ENCODE peak calls at places on chromosomes 5 and 9, in nine cellular contexts. One of them, this sample, is unnamed. For H3K4me1, the result is how much of the 10 kb centered on the place peaks cover.

GRCh38 chr5:84032404-84032803 is 311.7 kb upstream of the HAPLN1 start:
- DNase-seq in neuronal stem cell: no peak
- DNase-seq in CD4-positive, alpha-beta memory T cell: no peak
- DNase-seq in left ventricle myocardium inferior: no peak
- DNase-seq in esophagus squamous epithelium: no peak
- DNase-seq in tibial nerve: no peak
- DNase-seq in upper lobe of left lung: no peak
- DNase-seq in CD8-positive, alpha-beta memory T cell: no peak
- DNase-seq in HCT116: no peak
- DNase-seq in this sample: no peak

GRCh38 chr5:57863661-57864060 is 381.1 kb upstream of the ACTBL2 start:
- DNase-seq in CD8-positive, alpha-beta memory T cell: no peak
- DNase-seq in esophagus squamous epithelium: no peak
- DNase-seq in HCT116: no peak
- DNase-seq in CD4-positive, alpha-beta memory T cell: no peak
- DNase-seq in upper lobe of left lung: no peak
- DNase-seq in neuronal stem cell: no peak
- DNase-seq in tibial nerve: no peak
- DNase-seq in left ventricle myocardium inferior: no peak
- DNase-seq in this sample: no peak

GRCh38 chr5:136137497-136138220 is 5.0 kb downstream of the SMAD5 start:
- DNase-seq in CD8-positive, alpha-beta memory T cell: no peak
- DNase-seq in tibial nerve: no peak
- DNase-seq in neuronal stem cell: no peak
- DNase-seq in HCT116: no peak
- DNase-seq in esophagus squamous epithelium: no peak
- DNase-seq in left ventricle myocardium inferior: no peak
- DNase-seq in upper lobe of left lung: no peak
- DNase-seq in CD4-positive, alpha-beta memory T cell: no peak
- DNase-seq in this sample: no peak

GRCh38 chr9:121859646-121860045 is 208.2 kb downstream of the DAB2IP start:
- DNase-seq in esophagus squamous epithelium: no peak
- DNase-seq in CD8-positive, alpha-beta memory T cell: no peak
- DNase-seq in left ventricle myocardium inferior: no peak
- DNase-seq in CD4-positive, alpha-beta memory T cell: no peak
- DNase-seq in neuronal stem cell: no peak
- DNase-seq in tibial nerve: no peak
- DNase-seq in HCT116: no peak
- DNase-seq in upper lobe of left lung: no peak
- DNase-seq in this sample: no peak

GRCh38 chr9:87324613-87325194 is 173.0 kb upstream of the DAPK1 start:
- DNase-seq in esophagus squamous epithelium: no peak
- DNase-seq in upper lobe of left lung: no peak
- DNase-seq in left ventricle myocardium inferior: no peak
- DNase-seq in HCT116: peak
- DNase-seq in tibial nerve: peak
- DNase-seq in neuronal stem cell: peak
- DNase-seq in CD8-positive, alpha-beta memory T cell: peak
- DNase-seq in CD4-positive, alpha-beta memory T cell: peak
- DNase-seq in this sample: no peak

GRCh38 chr9:136741885-136742568 is 713 bp downstream of the LCN10 start:
- DNase-seq in upper lobe of left lung: peak
- DNase-seq in CD4-positive, alpha-beta memory T cell: no peak
- DNase-seq in esophagus squamous epithelium: no peak
- DNase-seq in CD8-positive, alpha-beta memory T cell: no peak
- DNase-seq in tibial nerve: no peak
- DNase-seq in neuronal stem cell: no peak
- DNase-seq in HCT116: no peak
- DNase-seq in left ventricle myocardium inferior: no peak
- DNase-seq in this sample: no peak

GRCh38 chr9:91786132-91786896 is 163.7 kb downstream of the ROR2 start:
- DNase-seq in CD8-positive, alpha-beta memory T cell: no peak
- DNase-seq in upper lobe of left lung: no peak
- DNase-seq in tibial nerve: no peak
- DNase-seq in left ventricle myocardium inferior: no peak
- DNase-seq in neuronal stem cell: no peak
- DNase-seq in CD4-positive, alpha-beta memory T cell: no peak
- DNase-seq in esophagus squamous epithelium: no peak
- DNase-seq in HCT116: no peak
- DNase-seq in this sample: no peak

GRCh38 chr5:170362102-170362501 is 27.1 kb downstream of the KCNMB1 start:
- DNase-seq in CD4-positive, alpha-beta memory T cell: no peak
- DNase-seq in left ventricle myocardium inferior: peak
- DNase-seq in upper lobe of left lung: no peak
- DNase-seq in esophagus squamous epithelium: no peak
- DNase-seq in CD8-positive, alpha-beta memory T cell: no peak
- DNase-seq in tibial nerve: no peak
- DNase-seq in neuronal stem cell: no peak
- DNase-seq in HCT116: no peak
- DNase-seq in this sample: no peak

GRCh38 chr5:99019812-99020697 is 91.2 kb upstream of the CHD1 start:
- DNase-seq in CD4-positive, alpha-beta memory T cell: no peak
- DNase-seq in left ventricle myocardium inferior: no peak
- DNase-seq in CD8-positive, alpha-beta memory T cell: no peak
- DNase-seq in esophagus squamous epithelium: no peak
- DNase-seq in neuronal stem cell: no peak
- DNase-seq in HCT116: peak
- DNase-seq in tibial nerve: no peak
- DNase-seq in upper lobe of left lung: no peak
- DNase-seq in this sample: no peak

GRCh38 chr5:168438349-168438748 is 47.9 kb upstream of the RARS1 start:
- DNase-seq in upper lobe of left lung: no peak
- DNase-seq in HCT116: no peak
- DNase-seq in esophagus squamous epithelium: no peak
- DNase-seq in CD8-positive, alpha-beta memory T cell: no peak
- DNase-seq in tibial nerve: no peak
- DNase-seq in CD4-positive, alpha-beta memory T cell: no peak
- DNase-seq in neuronal stem cell: no peak
- DNase-seq in left ventricle myocardium inferior: no peak
- DNase-seq in this sample: no peak

GRCh38 chr5:134246771-134247329 is 21.0 kb upstream of the PPP2CA start:
- DNase-seq in CD8-positive, alpha-beta memory T cell: no peak
- DNase-seq in neuronal stem cell: no peak
- DNase-seq in left ventricle myocardium inferior: peak
- DNase-seq in esophagus squamous epithelium: no peak
- DNase-seq in upper lobe of left lung: no peak
- DNase-seq in CD4-positive, alpha-beta memory T cell: no peak
- DNase-seq in HCT116: no peak
- DNase-seq in tibial nerve: no peak
- DNase-seq in this sample: peak

GRCh38 chr9:32526042-32526706 is at the start of gene RIGI:
- DNase-seq in CD8-positive, alpha-beta memory T cell: peak
- DNase-seq in neuronal stem cell: peak
- DNase-seq in tibial nerve: peak
- DNase-seq in HCT116: peak
- DNase-seq in left ventricle myocardium inferior: peak
- DNase-seq in esophagus squamous epithelium: peak
- DNase-seq in CD4-positive, alpha-beta memory T cell: peak
- DNase-seq in upper lobe of left lung: peak
- DNase-seq in this sample: peak

GRCh38 chr5:80781356-80781755 is 126.6 kb upstream of the DHFR start:
- DNase-seq in upper lobe of left lung: no peak
- DNase-seq in HCT116: peak
- DNase-seq in CD8-positive, alpha-beta memory T cell: no peak
- DNase-seq in neuronal stem cell: no peak
- DNase-seq in CD4-positive, alpha-beta memory T cell: no peak
- DNase-seq in left ventricle myocardium inferior: no peak
- DNase-seq in tibial nerve: no peak
- DNase-seq in esophagus squamous epithelium: no peak
- DNase-seq in this sample: no peak

GRCh38 chr5:80780024-80780423 is 125.2 kb upstream of the DHFR start:
- DNase-seq in CD8-positive, alpha-beta memory T cell: no peak
- DNase-seq in HCT116: no peak
- DNase-seq in neuronal stem cell: no peak
- DNase-seq in left ventricle myocardium inferior: no peak
- DNase-seq in tibial nerve: no peak
- DNase-seq in upper lobe of left lung: no peak
- DNase-seq in CD4-positive, alpha-beta memory T cell: no peak
- DNase-seq in esophagus squamous epithelium: no peak
- DNase-seq in this sample: no peak

GRCh38 chr5:80777347-80778287 is 122.8 kb upstream of the DHFR start:
- DNase-seq in CD8-positive, alpha-beta memory T cell: peak
- DNase-seq in left ventricle myocardium inferior: no peak
- DNase-seq in neuronal stem cell: no peak
- DNase-seq in upper lobe of left lung: no peak
- DNase-seq in CD4-positive, alpha-beta memory T cell: peak
- DNase-seq in tibial nerve: no peak
- DNase-seq in HCT116: no peak
- DNase-seq in esophagus squamous epithelium: no peak
- DNase-seq in this sample: no peak

GRCh38 chr5:80782626-80783025 is 127.8 kb upstream of the DHFR start:
- DNase-seq in HCT116: no peak
- DNase-seq in left ventricle myocardium inferior: no peak
- DNase-seq in neuronal stem cell: no peak
- DNase-seq in CD8-positive, alpha-beta memory T cell: no peak
- DNase-seq in esophagus squamous epithelium: no peak
- DNase-seq in CD4-positive, alpha-beta memory T cell: no peak
- DNase-seq in upper lobe of left lung: no peak
- DNase-seq in tibial nerve: no peak
- DNase-seq in this sample: no peak

DNA sequence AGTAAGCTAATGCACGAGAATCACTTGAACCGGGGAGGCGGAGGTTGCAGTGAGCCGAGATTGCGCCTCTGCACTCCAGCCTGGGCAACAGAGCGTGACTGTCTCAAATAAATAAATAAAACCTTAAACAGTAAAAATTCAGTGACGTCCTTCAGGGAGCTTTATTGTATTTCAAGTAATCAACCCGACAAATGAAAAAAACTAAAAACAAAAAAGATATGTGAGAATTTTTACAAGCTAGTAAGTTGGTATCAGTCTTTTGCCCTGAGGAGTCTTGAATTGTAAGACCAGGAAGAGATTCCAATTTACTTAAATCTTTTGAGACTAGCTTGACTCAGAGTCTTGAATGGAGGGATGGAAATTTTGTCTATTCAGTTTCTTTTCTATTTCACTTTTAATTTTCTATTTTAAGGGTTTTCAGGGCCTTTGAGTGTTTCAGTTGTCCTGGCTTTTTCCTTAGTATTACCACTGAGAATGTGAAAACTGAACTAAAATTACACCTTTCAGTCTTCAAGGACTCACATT is 126.0 kb upstream of the DHFR start:
- DNase-seq in tibial nerve: no peak
- DNase-seq in HCT116: no peak
- DNase-seq in upper lobe of left lung: no peak
- DNase-seq in left ventricle myocardium inferior: no peak
- DNase-seq in esophagus squamous epithelium: no peak
- DNase-seq in neuronal stem cell: no peak
- DNase-seq in CD4-positive, alpha-beta memory T cell: no peak
- DNase-seq in CD8-positive, alpha-beta memory T cell: no peak
- DNase-seq in this sample: no peak
- H3K4me1 ChIP-seq in tibial nerve: under half
- H3K4me1 ChIP-seq in HCT116: under half
- H3K4me1 ChIP-seq in upper lobe of left lung: under half
- H3K4me1 ChIP-seq in left ventricle myocardium inferior: under half
- H3K4me1 ChIP-seq in esophagus squamous epithelium: under half
- H3K4me1 ChIP-seq in neuronal stem cell: under half
- H3K4me1 ChIP-seq in CD4-positive, alpha-beta memory T cell: under half
- H3K4me1 ChIP-seq in CD8-positive, alpha-beta memory T cell: under half
- H3K4me1 ChIP-seq in this sample: under half

DNA sequence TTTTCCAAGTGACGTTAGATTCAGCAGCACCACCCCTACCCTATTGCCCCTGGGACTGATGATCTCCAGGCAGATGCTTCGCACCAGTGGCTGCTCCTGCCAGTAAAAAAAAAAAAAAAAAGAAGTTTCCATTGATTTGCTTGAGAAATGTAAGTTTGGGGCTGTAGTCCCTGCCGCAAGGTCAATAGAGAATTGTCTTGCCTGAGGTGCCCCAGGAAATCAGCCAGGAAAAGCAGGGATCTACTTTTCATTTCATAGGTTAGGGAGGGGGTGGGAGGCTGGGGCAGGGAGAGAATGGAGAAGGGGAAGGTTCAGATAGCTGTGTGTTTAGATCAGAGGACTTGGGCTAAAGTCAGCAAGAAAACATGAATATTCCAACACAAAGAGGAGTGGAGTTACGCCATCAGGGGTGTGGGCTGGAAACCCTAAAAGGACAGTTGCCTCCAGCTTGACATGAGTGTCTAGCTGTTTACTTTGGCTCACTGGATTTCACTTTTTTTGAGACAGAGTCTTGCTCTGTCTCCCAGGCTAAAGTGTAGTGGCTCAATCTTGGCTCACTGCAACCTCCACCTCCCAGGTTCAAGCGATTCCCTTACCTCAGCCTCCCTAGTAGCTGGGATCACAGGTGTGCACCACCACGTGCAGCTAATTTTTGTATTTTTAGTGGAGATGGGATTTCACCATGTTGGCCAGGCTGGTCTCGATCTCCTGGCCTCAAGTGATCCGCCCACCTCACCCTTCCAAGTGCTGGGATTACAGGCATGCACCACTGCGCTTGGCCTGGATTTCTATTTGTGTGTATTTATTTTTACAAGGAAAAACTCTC is 84.1 kb upstream of the IL6ST start:
- DNase-seq in upper lobe of left lung: no peak
- DNase-seq in left ventricle myocardium inferior: peak
- DNase-seq in esophagus squamous epithelium: no peak
- DNase-seq in HCT116: no peak
- DNase-seq in CD4-positive, alpha-beta memory T cell: no peak
- DNase-seq in tibial nerve: peak
- DNase-seq in neuronal stem cell: no peak
- DNase-seq in CD8-positive, alpha-beta memory T cell: no peak
- DNase-seq in this sample: peak
- H3K27ac ChIP-seq in upper lobe of left lung: no peak
- H3K27ac ChIP-seq in left ventricle myocardium inferior: peak
- H3K27ac ChIP-seq in esophagus squamous epithelium: no peak
- H3K27ac ChIP-seq in HCT116: no peak
- H3K27ac ChIP-seq in CD4-positive, alpha-beta memory T cell: no peak
- H3K27ac ChIP-seq in tibial nerve: peak
- H3K27ac ChIP-seq in neuronal stem cell: no peak
- H3K27ac ChIP-seq in CD8-positive, alpha-beta memory T cell: no peak
- H3K27ac ChIP-seq in this sample: peak

DNA sequence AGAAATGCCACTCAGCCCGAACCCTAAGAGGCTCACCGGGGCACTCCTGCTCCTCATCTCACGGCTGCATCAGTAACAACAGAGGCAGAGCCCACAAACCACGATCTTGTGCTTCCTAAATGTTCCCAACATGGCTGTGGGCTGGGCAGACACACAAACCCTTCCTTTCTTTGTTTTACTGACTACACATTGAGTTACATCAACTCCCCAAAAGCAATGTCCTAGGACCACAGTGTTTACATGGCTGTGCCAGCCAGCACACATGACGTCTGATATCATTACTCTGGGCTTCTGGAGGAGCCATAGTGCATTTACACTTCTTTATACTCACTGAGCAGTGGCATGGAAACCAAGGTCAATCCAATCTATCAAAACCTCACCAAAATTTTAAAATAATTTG is 101.4 kb downstream of the LHFPL2 start:
- DNase-seq in upper lobe of left lung: no peak
- DNase-seq in CD4-positive, alpha-beta memory T cell: no peak
- DNase-seq in CD8-positive, alpha-beta memory T cell: no peak
- DNase-seq in HCT116: no peak
- DNase-seq in esophagus squamous epithelium: no peak
- DNase-seq in tibial nerve: no peak
- DNase-seq in left ventricle myocardium inferior: no peak
- DNase-seq in neuronal stem cell: no peak
- DNase-seq in this sample: no peak
- H3K4me1 ChIP-seq in upper lobe of left lung: under half
- H3K4me1 ChIP-seq in CD4-positive, alpha-beta memory T cell: under half
- H3K4me1 ChIP-seq in CD8-positive, alpha-beta memory T cell: under half
- H3K4me1 ChIP-seq in HCT116: under half
- H3K4me1 ChIP-seq in esophagus squamous epithelium: under half
- H3K4me1 ChIP-seq in tibial nerve: under half
- H3K4me1 ChIP-seq in left ventricle myocardium inferior: half or more
- H3K4me1 ChIP-seq in neuronal stem cell: under half
- H3K4me1 ChIP-seq in this sample: under half

GRCh38 chr9:127865645-127866464 is 11.4 kb upstream of the ENG start:
- DNase-seq in left ventricle myocardium inferior: no peak
- DNase-seq in CD4-positive, alpha-beta memory T cell: peak
- DNase-seq in CD8-positive, alpha-beta memory T cell: peak
- DNase-seq in tibial nerve: no peak
- DNase-seq in esophagus squamous epithelium: no peak
- DNase-seq in HCT116: no peak
- DNase-seq in neuronal stem cell: no peak
- DNase-seq in upper lobe of left lung: no peak
- DNase-seq in this sample: no peak
- H3K27ac ChIP-seq in left ventricle myocardium inferior: peak
- H3K27ac ChIP-seq in CD4-positive, alpha-beta memory T cell: no peak
- H3K27ac ChIP-seq in CD8-positive, alpha-beta memory T cell: no peak
- H3K27ac ChIP-seq in tibial nerve: no peak
- H3K27ac ChIP-seq in esophagus squamous epithelium: no peak
- H3K27ac ChIP-seq in HCT116: no peak
- H3K27ac ChIP-seq in neuronal stem cell: no peak
- H3K27ac ChIP-seq in upper lobe of left lung: no peak
- H3K27ac ChIP-seq in this sample: peak

This sample was measured in heart left ventricle.